ENCODE peak calls at places on chromosomes 3 and 15, in eight cellular contexts. F is stimulated activated naive CD8-positive, alpha-beta T cell treated with anti-CD3 and anti-CD28 coated beads, Interleukin-15, Interleukin-2, amounts not matched to agents 100 U/mL and 50 U/mL, for 24 hours; R is SJSA1; J is T-cell; A is activated CD4-positive, CD25-positive, alpha-beta regulatory T cell treated with anti-CD3 and anti-CD28 coated beads, Interleukin-2, amount 50 U/mL, for 16 hours; H is hippocampal formation; L is CD8-positive, alpha-beta memory T cell; T is HEK293T. Q is an unnamed sample.

GRCh38 chr3:64454179-64454578 is 228.9 kb upstream of the PRICKLE2 start:
- DNase-seq in L (no peak), J (no peak), R (no peak), A (no peak), F (no peak), H (no peak), T (no peak), Q (no peak)

GRCh38 chr15:22239806-22240180 is 159.5 kb downstream of the OR4M2 start:
- DNase-seq in L (no peak), R (no peak), H (no peak), T (no peak), A (no peak), F (no peak), J (no peak), Q (no peak)

GRCh38 chr3:168984872-168985271 is 678.6 kb downstream of the MECOM start:
- DNase-seq in R (no peak), T (no peak), F (no peak), J (no peak), L (no peak), A (no peak), H (no peak), Q (no peak)

GRCh38 chr3:126554560-126555525 is 3.9 kb downstream of the C3orf22 start:
- DNase-seq in F (no peak), A (no peak), L (no peak), J (no peak), R (peak; percentile 30), H (no peak), T (no peak), Q (peak; percentile 65)

GRCh38 chr15:70432924-70433500 is 330.3 kb downstream of the UACA start:
- DNase-seq in A (no peak), L (no peak), F (no peak), T (no peak), H (no peak), R (no peak), J (no peak), Q (no peak)

GRCh38 chr15:60017538-60018199 is 13.6 kb downstream of the FOXB1 start:
- DNase-seq in F (no peak), H (no peak), L (no peak), R (no peak), J (no peak), T (no peak), A (no peak), Q (no peak)

GRCh38 chr3:156131799-156132198 is 11.4 kb downstream of the KCNAB1 start:
- DNase-seq in J (no peak), R (no peak), A (no peak), T (no peak), L (no peak), H (no peak), F (no peak), Q (no peak)

GRCh38 chr3:161474691-161475090 is 21.9 kb upstream of the OTOL1 start:
- DNase-seq in R (no peak), J (no peak), L (no peak), H (no peak), T (no peak), F (no peak), A (no peak), Q (no peak)

GRCh38 chr3:186930639-186931486 is 537 bp downstream of the ST6GAL1 start:
- DNase-seq in J (peak; percentile 56), R (peak; percentile 52), A (peak; percentile 45), L (peak; percentile 76), F (peak; percentile 64), T (peak; percentile 42), H (peak; percentile 42), Q (peak; percentile 87)

GRCh38 chr3:34683851-34684250 is 885.4 kb downstream of the PDCD6IP start:
- DNase-seq in R (no peak), T (peak; percentile 12), L (peak; percentile 2), F (peak; percentile 49), A (no peak), J (peak; percentile 31), H (peak; percentile 23), Q (peak; percentile 77)

GRCh38 chr3:42066516-42067181 is 24.5 kb upstream of the TRAK1 start:
- DNase-seq in L (no peak), J (no peak), F (no peak), R (no peak), T (no peak), A (no peak), H (no peak), Q (no peak)

GRCh38 chr3:153547984-153548383 is 386.0 kb downstream of the RAP2B start:
- DNase-seq in R (no peak), J (no peak), F (no peak), T (no peak), L (no peak), H (no peak), A (no peak), Q (no peak)

GRCh38 chr15:55289011-55289572 is 521 bp downstream of the RAB27A start:
- DNase-seq in R (no peak), F (peak; percentile 43), T (peak; percentile 12), A (no peak), L (peak; percentile 34), J (peak; percentile 19), H (no peak), Q (peak; percentile 47)

GRCh38 chr3:155553800-155554199 is 191.1 kb downstream of the PLCH1 start:
- DNase-seq in J (no peak), T (no peak), F (no peak), H (no peak), R (no peak), L (no peak), A (no peak), Q (no peak)

GRCh38 chr3:141370065-141370533 is 1.8 kb downstream of the ZBTB38 start:
- DNase-seq in R (no peak), J (peak; percentile 56), A (peak; percentile 37), H (peak; percentile 42), L (peak; percentile 83), F (peak; percentile 45), T (peak; percentile 84), Q (no peak)

GRCh38 chr15:99082798-99083197 is 22.1 kb upstream of the SYNM start:
- DNase-seq in J (no peak), R (no peak), T (no peak), H (no peak), A (no peak), F (no peak), L (no peak), Q (no peak)

GRCh38 chr3:30098656-30099454 is 507.5 kb upstream of the TGFBR2 start:
- DNase-seq in H (no peak), F (no peak), J (no peak), T (no peak), L (no peak), A (no peak), R (no peak), Q (no peak)

GRCh38 chr3:69408542-69408941 is 22.7 kb upstream of the FRMD4B start:
- DNase-seq in R (no peak), J (no peak), A (no peak), T (no peak), F (no peak), H (no peak), L (no peak), Q (peak; percentile 46)

GRCh38 chr15:61173899-61174689 is 55.0 kb downstream of the RORA start:
- DNase-seq in J (no peak), R (no peak), H (no peak), L (no peak), A (no peak), F (no peak), T (no peak), Q (no peak)

GRCh38 chr3:42172047-42172654 is 81.0 kb downstream of the TRAK1 start:
- DNase-seq in J (no peak), F (no peak), H (no peak), R (no peak), A (no peak), L (no peak), T (no peak), Q (no peak)

GRCh38 chr15:64351265-64351664 is 4.7 kb downstream of the CSNK1G1 start:
- DNase-seq in R (no peak), L (no peak), H (no peak), F (no peak), J (no peak), T (no peak), A (no peak), Q (no peak)

GRCh38 chr3:12545473-12545791 is at the start of gene MKRN2OS:
- DNase-seq in T (no peak), A (no peak), L (no peak), F (no peak), J (no peak), H (no peak), R (no peak), Q (no peak)

GRCh38 chr3:123559040-123559861 is 25.6 kb downstream of the HACD2 start:
- DNase-seq in J (no peak), T (peak; percentile 53), R (no peak), H (no peak), F (no peak), L (peak; percentile 41), A (no peak), Q (no peak)

GRCh38 chr3:156456771-156457224 is 98.1 kb downstream of the SSR3 start:
- DNase-seq in F (no peak), T (no peak), J (no peak), R (peak; percentile 69), H (no peak), L (no peak), A (no peak), Q (peak; percentile 64)

GRCh38 chr3:33315826-33316225 is 38.6 kb downstream of the FBXL2 start:
- DNase-seq in H (no peak), J (no peak), F (no peak), T (no peak), R (no peak), A (no peak), L (no peak), Q (no peak)

GRCh38 chr3:138412821-138413531 is 21.4 kb upstream of the ESYT3 start:
- DNase-seq in L (no peak), T (no peak), A (no peak), H (no peak), R (no peak), J (no peak), F (no peak), Q (no peak)

Q was measured in aorta.